ENCODE peak calls at places on chromosomes 2 and 18, in seven cellular contexts. U is H1, F is transverse colon, H is sigmoid colon, I is suprapubic skin, B is A549, O is upper lobe of left lung. K is an unnamed sample.

GRCh38 chr2:50786345-50786744 is 245.6 kb downstream of the NRXN1 start:
- DNase-seq in U (no peak), F (no peak), H (no peak), I (no peak), B (no peak), O (no peak), K (no peak)

GRCh38 chr2:138470941-138471340 is 30.6 kb upstream of the SPOPL start:
- DNase-seq in U (no peak), F (no peak), H (no peak), I (no peak), B (no peak), O (no peak), K (no peak)

GRCh38 chr18:5879479-5879882 is 15.8 kb downstream of the TMEM200C start:
- DNase-seq in U (no peak), F (no peak), H (no peak), I (no peak), B (no peak), O (no peak), K (no peak)

GRCh38 chr2:43024515-43024962 is 201.9 kb downstream of the ZFP36L2 start:
- DNase-seq in U (peak), F (peak), H (peak), I (no peak), B (peak), O (peak), K (peak)

GRCh38 chr18:12744103-12744502 is 41.3 kb downstream of the PSMG2 start:
- DNase-seq in U (no peak), F (no peak), H (no peak), I (no peak), B (peak), O (no peak), K (no peak)

GRCh38 chr2:28451793-28452533 is 43.9 kb upstream of the PLB1 start:
- DNase-seq in U (no peak), F (no peak), H (peak), I (no peak), B (no peak), O (no peak), K (no peak)

GRCh38 chr2:179268277-179268935 is 3.8 kb upstream of the SESTD1 start:
- DNase-seq in U (no peak), F (no peak), H (peak), I (no peak), B (peak), O (no peak), K (no peak)

GRCh38 chr2:161423351-161424178 is 7.5 kb downstream of the TBR1 start:
- DNase-seq in U (no peak), F (peak), H (no peak), I (no peak), B (no peak), O (peak), K (no peak)

GRCh38 chr2:105590780-105591660 is 153.7 kb upstream of the NCK2 start:
- DNase-seq in U (no peak), F (no peak), H (no peak), I (peak), B (no peak), O (no peak), K (no peak)

DNA sequence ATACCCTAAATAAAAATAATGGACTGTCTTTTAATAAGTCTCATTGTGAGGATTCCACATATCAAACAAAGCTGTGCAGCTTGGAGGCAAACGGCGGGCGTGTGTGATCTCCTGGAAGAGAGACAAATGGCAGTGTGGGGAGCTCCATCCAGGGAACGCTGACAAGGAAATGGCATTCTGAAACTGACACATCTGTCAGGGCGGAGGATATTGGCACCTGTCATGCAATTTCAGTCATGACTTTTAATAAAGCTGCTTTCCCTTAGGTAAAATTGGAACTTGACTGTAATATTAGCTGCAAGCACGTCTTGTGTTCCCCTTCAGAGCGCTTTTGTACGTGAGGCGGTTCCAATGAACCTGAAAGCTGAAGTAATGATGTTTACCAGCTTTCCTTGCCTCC is 381.9 kb upstream of the SMIM21 start:
- DNase-seq in U (no peak), F (peak), H (no peak), I (no peak), B (no peak), O (no peak), K (no peak)
- TF ChIP-seq EP300 in U (no peak), F (no peak), H (no peak), I (no peak), B (no peak), O (no peak), K (no peak)

GRCh38 chr2:217263796-217264195 is 403.9 kb upstream of the TNP1 start:
- DNase-seq in U (no peak), F (no peak), H (peak), I (no peak), B (no peak), O (no peak), K (no peak)
- TF ChIP-seq EP300 in U (no peak), F (peak), H (peak), I (no peak), B (no peak), O (no peak), K (no peak)

GRCh38 chr2:186594001-186594722 is 4.3 kb downstream of the ITGAV start:
- DNase-seq in U (no peak), F (no peak), H (no peak), I (no peak), B (no peak), O (no peak), K (no peak)

GRCh38 chr2:186590538-186591441 is 934 bp downstream of the ITGAV start:
- DNase-seq in U (no peak), F (peak), H (no peak), I (no peak), B (peak), O (no peak), K (peak)

GRCh38 chr2:186599186-186599778 is 9.4 kb downstream of the ITGAV start:
- DNase-seq in U (no peak), F (no peak), H (no peak), I (no peak), B (no peak), O (no peak), K (no peak)

GRCh38 chr2:186592137-186592875 is 2.5 kb downstream of the ITGAV start:
- DNase-seq in U (no peak), F (no peak), H (no peak), I (no peak), B (no peak), O (no peak), K (no peak)

GRCh38 chr2:186595219-186595618 is 5.4 kb downstream of the ITGAV start:
- DNase-seq in U (no peak), F (no peak), H (no peak), I (no peak), B (no peak), O (no peak), K (no peak)
- TF ChIP-seq EP300 in U (no peak), F (no peak), H (no peak), I (no peak), B (no peak), O (no peak), K (no peak)

DNA sequence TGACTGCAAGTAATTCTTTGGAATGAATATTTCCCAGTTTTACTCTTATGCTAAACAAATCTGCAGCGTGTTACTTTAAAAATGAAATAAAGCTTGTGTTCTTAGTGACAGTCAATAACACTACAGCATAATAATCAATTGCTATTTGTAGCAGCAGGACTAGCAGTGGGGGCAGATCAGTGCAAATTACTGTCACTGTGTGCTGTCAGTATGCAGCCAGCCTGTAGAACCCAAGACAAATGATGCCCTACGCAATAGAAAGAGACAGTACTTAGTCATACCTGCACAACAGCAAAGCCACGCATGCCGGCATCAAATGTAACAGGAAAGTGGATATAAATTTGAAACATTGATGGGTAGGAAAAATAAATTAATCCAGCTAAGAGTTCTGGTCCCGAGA is 812.3 kb upstream of the ZEB2 start:
- DNase-seq in U (no peak), F (no peak), H (no peak), I (no peak), B (no peak), O (no peak), K (no peak)
- TF ChIP-seq EP300 in U (no peak), F (no peak), H (no peak), I (no peak), B (no peak), O (no peak), K (no peak)

DNA sequence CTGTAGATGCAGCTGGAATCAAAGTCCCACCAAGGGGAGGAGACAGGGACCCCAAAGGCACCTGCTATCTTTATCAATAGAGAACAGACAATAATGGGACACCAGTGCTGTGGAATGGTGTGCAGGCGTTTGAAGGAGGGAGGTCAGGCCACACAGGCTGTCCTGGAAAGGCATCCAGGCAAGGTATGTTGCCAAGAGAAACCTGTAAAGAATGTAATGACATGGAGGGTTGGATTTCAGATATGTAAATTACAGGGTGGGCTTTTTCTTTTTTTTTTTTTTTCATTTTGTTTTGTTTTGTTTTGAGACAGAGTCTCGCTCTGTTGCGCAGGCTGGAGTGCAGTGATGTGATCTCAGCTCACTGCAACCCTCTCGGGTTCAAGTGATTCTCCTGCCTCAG is 9.8 kb upstream of the NMUR1 start:
- DNase-seq in U (no peak), F (no peak), H (no peak), I (no peak), B (no peak), O (no peak), K (no peak)
- TF ChIP-seq EP300 in U (no peak), F (no peak), H (no peak), I (no peak), B (no peak), O (no peak), K (no peak)

DNA sequence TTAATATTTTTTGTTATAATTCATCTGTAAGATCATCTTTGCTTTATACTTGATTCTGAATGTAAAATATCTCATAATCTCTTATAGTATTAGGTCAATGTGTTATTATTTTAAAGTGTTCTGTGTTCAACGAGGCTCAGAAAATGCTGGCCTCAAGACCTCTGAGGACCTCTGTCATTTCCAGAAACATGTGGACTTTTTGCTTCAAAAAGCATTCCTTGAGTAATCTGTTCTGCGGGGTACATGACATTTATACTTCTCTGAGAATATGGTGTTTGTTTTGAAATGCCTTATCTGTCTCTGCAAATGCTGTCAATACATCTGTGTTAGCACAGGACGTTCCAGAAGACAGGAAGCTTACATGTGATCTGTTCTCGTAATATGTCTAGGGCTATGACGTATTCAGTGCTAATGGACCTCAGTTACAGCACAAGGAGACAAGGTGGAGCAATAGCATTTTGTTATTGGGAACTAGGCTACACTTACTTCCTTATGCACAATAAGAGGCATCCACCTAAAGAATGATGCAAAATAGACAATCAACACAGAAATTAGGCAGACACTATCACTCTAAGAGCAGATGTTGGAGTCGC is 37.6 kb upstream of the IL1RL1 start:
- DNase-seq in U (no peak), F (no peak), H (no peak), I (no peak), B (no peak), O (no peak), K (no peak)
- TF ChIP-seq EP300 in U (no peak), F (peak), H (peak), I (peak), B (no peak), O (peak), K (peak)

DNA sequence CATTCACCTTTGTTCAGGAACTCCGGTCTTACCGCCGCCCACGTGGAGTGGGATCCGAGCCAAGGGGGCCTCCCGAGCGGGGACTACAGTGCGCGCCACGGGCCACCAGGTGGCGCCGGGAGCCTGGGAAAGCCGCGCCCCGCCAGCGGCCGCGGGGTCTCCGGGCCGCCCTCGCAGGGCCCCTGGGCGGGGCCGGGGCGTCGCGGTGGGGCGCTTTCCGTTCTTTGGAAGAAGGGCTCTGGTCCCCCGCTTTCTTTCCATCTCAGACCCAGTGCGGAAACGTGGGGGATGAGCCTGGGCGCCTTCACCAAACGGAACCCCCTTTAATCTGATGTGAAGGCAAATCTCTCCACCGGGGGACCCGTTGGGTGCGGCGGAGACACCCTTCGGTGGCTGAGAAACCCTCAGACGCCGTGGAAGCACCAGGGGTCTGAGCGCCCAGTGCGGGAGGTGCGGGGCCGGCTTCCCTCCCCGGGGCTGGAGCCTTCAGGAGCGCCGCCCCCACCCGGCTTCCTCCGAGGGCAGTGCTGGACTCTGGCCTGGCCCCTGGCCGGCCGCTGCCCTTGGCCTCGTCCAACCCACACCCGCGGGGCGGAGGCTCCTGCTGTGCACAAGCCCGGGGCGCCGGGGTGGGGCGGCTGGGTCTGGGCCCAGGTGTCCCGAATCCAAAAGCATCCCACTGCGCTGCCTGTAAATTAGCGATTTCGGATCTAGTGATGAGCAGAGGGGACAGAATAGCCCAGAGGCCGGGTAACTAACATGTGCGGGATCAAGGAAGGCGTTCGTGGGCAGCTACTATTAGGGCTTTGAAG is 44.6 kb downstream of the GORASP2 start:
- DNase-seq in U (peak), F (peak), H (peak), I (peak), B (peak), O (peak), K (peak)
- TF ChIP-seq EP300 in U (no peak), F (no peak), H (no peak), I (no peak), B (no peak), O (no peak), K (no peak)

K was measured in tibial nerve.